ENCODE peak calls at places on chromosomes 7 and 10, in nine cellular contexts. K is H9; C is upper lobe of right lung; D is colonic mucosa; S is NT2/D1; Q is ovary; N is CD4-positive, alpha-beta T cell; I is spleen; V is IMR-90. U is an unnamed sample. For H3K27me3, the result is how much of the 10 kb centered on the place peaks cover.

GRCh38 chr10:29702288-29703164 is 67.8 kb upstream of the SVIL start:
- DNase-seq in Q (no peak), C (no peak), D (no peak), I (no peak), N (no peak), S (no peak), V (peak), K (no peak), U (no peak)

GRCh38 chr10:118173326-118173725 is 126.6 kb upstream of the RAB11FIP2 start:
- DNase-seq in C (no peak), N (no peak), S (no peak), V (no peak), D (no peak), K (no peak), I (no peak), Q (no peak), U (no peak)

GRCh38 chr10:58952747-58953466 is 223.5 kb upstream of the PHYHIPL start:
- DNase-seq in S (no peak), Q (no peak), V (peak), C (no peak), I (no peak), D (peak), K (no peak), N (no peak), U (peak)

GRCh38 chr10:18689498-18689897 is 30.3 kb downstream of the ARL5B start:
- DNase-seq in D (no peak), I (no peak), V (peak), K (no peak), S (no peak), N (no peak), C (no peak), Q (no peak), U (no peak)

GRCh38 chr7:116920359-116920758 is 32.9 kb upstream of the ST7 start:
- DNase-seq in S (no peak), D (no peak), I (no peak), V (no peak), Q (no peak), K (no peak), C (no peak), N (no peak), U (no peak)

GRCh38 chr7:33981686-33982424 is 76.5 kb downstream of the BMPER start:
- DNase-seq in I (no peak), V (peak), N (no peak), K (no peak), D (no peak), S (no peak), Q (no peak), C (no peak), U (no peak)

GRCh38 chr10:61404771-61405170 is 48.4 kb downstream of the TMEM26 start:
- DNase-seq in I (no peak), D (no peak), K (no peak), Q (no peak), C (no peak), V (peak), S (no peak), N (no peak), U (no peak)

GRCh38 chr7:105839271-105839670 is 37.1 kb downstream of the ATXN7L1 start:
- DNase-seq in Q (no peak), D (no peak), V (no peak), S (no peak), C (no peak), I (no peak), N (no peak), K (no peak), U (no peak)

GRCh38 chr10:3485287-3485686 is 299.7 kb downstream of the KLF6 start:
- DNase-seq in C (no peak), S (no peak), N (no peak), K (no peak), D (no peak), V (no peak), I (no peak), Q (no peak), U (no peak)

GRCh38 chr10:1715821-1716220 is 21.5 kb downstream of the ADARB2 start:
- DNase-seq in S (no peak), K (peak), V (no peak), N (no peak), Q (no peak), I (no peak), C (no peak), D (no peak), U (no peak)

GRCh38 chr7:141359740-141360413 is 191.3 kb upstream of the AGK start:
- DNase-seq in C (no peak), K (no peak), N (no peak), Q (no peak), I (no peak), D (no peak), V (no peak), S (no peak), U (no peak)

GRCh38 chr10:133461841-133462240 is 8.1 kb downstream of the SCART1 start:
- DNase-seq in C (no peak), Q (no peak), D (no peak), I (no peak), K (no peak), V (no peak), S (no peak), N (no peak), U (no peak)

GRCh38 chr7:139246905-139247304 is 15.9 kb downstream of the UBN2 start:
- DNase-seq in D (no peak), C (no peak), K (no peak), S (no peak), Q (no peak), N (no peak), I (no peak), V (peak), U (no peak)

GRCh38 chr7:75565129-75565528 is 73.0 kb downstream of the SPDYE5 start:
- DNase-seq in I (no peak), S (no peak), V (peak), C (no peak), Q (no peak), K (no peak), N (no peak), D (no peak), U (no peak)

GRCh38 chr10:95628786-95629185 is 27.7 kb downstream of the ALDH18A1 start:
- DNase-seq in S (no peak), Q (no peak), V (no peak), D (peak), K (no peak), I (no peak), N (no peak), C (no peak), U (no peak)

GRCh38 chr7:157493017-157493416 is 156.2 kb downstream of the DNAJB6 start:
- DNase-seq in C (peak), K (peak), D (no peak), Q (no peak), N (no peak), S (no peak), I (no peak), V (no peak), U (no peak)

GRCh38 chr10:46255696-46256355 is 31.0 kb upstream of the ANTXRL start:
- DNase-seq in N (peak), D (peak), C (peak), Q (peak), V (peak), K (peak), I (peak), S (peak), U (peak)

GRCh38 chr10:31582365-31583052 is 263.5 kb downstream of the ZEB1 start:
- DNase-seq in Q (no peak), K (no peak), V (peak), D (no peak), C (no peak), S (no peak), N (no peak), I (peak), U (peak)

GRCh38 chr7:122311719-122312118 is 7.2 kb upstream of the FEZF1 start:
- DNase-seq in Q (no peak), K (peak), V (no peak), S (no peak), D (no peak), N (no peak), I (no peak), C (no peak), U (no peak)

GRCh38 chr10:60654813-60655464 is 123.3 kb upstream of the CDK1 start:
- DNase-seq in I (no peak), Q (no peak), C (no peak), N (no peak), S (no peak), D (no peak), V (peak), K (no peak), U (no peak)

GRCh38 chr10:52818019-52818418 is 45.4 kb upstream of the MBL2 start:
- DNase-seq in N (no peak), I (no peak), Q (no peak), K (no peak), S (peak), V (peak), D (no peak), C (no peak), U (no peak)

GRCh38 chr10:123606006-123606405 is 60.1 kb upstream of the GPR26 start:
- DNase-seq in V (no peak), N (no peak), C (no peak), I (no peak), D (no peak), S (no peak), K (no peak), Q (no peak), U (no peak)

GRCh38 chr10:11578802-11579255 is 32.6 kb downstream of the USP6NL start:
- DNase-seq in D (no peak), K (no peak), Q (no peak), V (no peak), S (no peak), C (no peak), I (no peak), N (no peak), U (no peak)

GRCh38 chr10:14487511-14487909 is 156.8 kb upstream of the FRMD4A start:
- DNase-seq in N (no peak), K (no peak), C (no peak), Q (no peak), S (no peak), V (peak), I (no peak), D (no peak), U (no peak)

GRCh38 chr7:27774717-27775328 is 34.9 kb downstream of the TAX1BP1 start:
- DNase-seq in C (no peak), Q (no peak), K (no peak), D (no peak), N (no peak), I (no peak), V (peak), S (no peak), U (no peak)

GRCh38 chr7:51060536-51060935 is 256.1 kb downstream of the COBL start:
- DNase-seq in Q (no peak), I (no peak), C (no peak), N (no peak), V (no peak), K (no peak), D (no peak), S (no peak), U (no peak)

GRCh38 chr10:90561666-90562065 is 296.2 kb downstream of the HTR7 start:
- DNase-seq in V (no peak), I (no peak), D (no peak), N (no peak), K (no peak), C (no peak), S (no peak), Q (no peak), U (no peak)

GRCh38 chr10:22442063-22442462 is 96.8 kb downstream of the SPAG6 start:
- DNase-seq in Q (no peak), I (no peak), S (no peak), N (no peak), K (no peak), D (no peak), V (no peak), C (no peak), U (no peak)
- H3K27me3 ChIP-seq in Q (under half), I (under half), S (under half), N (under half), K (under half), D (under half), V (under half), C (under half), U (under half)

DNA sequence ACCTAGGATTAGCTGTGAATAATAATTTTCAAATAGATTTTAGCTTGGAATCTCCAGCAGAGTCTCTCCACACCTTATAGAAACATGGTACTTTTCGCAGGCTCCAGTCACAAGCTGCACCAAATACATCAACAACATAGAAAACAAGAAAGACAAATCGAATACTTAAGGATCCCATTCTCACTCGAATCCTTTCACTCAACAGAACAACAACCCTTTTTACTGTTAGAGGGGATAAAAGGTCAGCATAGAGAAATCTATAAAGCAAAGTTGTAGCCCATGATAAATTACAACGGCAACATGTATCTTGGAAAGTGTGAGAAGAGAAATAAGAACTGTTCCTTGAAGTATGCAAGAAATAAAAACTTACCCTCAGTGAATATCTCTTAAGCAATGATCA is 8.2 kb downstream of the DLX6 start:
- DNase-seq in D (no peak), K (no peak), Q (no peak), V (no peak), N (no peak), C (no peak), S (no peak), I (no peak), U (no peak)
- H3K27me3 ChIP-seq in D (half or more), K (half or more), Q (under half), V (half or more), N (half or more), C (half or more), S (half or more), I (half or more), U (half or more)

DNA sequence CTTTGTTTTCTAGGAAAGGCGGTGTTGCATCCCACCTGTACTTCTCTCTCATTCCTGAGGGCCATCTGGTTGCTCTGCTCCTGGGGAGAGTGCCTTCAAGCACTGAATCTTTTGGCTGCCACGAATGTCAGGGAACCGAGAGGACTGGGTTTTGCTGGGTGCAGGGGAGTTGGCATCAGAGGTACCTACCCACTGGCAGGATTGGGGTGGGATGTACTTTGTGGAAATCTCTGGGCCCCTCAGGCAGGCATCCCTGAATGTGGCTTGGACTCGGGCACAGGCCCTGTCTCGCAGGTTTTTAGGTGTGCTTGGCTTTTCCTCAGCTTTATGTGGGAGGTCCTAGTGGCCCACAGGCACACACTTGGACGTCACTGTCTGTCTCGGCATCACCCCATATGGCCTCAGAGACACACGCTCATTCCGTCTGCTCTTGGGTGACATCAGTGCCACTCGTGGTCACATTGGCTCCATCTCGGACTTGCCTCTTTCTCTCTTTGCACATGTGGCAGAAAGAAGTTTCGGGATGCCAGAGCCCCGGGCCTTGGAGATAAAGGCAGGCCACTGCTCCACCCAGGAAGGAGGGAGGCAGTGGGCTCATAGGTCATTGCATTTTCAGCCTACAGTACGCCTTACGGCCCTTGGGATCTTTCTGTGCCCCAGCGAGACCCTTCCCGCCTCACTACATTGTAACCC is 325.6 kb downstream of the ZNF716 start:
- DNase-seq in C (no peak), V (no peak), I (no peak), K (no peak), N (no peak), S (no peak), Q (no peak), D (no peak), U (no peak)
- H3K27me3 ChIP-seq in C (under half), V (under half), I (under half), K (under half), N (under half), S (under half), Q (under half), D (under half), U (under half)

DNA sequence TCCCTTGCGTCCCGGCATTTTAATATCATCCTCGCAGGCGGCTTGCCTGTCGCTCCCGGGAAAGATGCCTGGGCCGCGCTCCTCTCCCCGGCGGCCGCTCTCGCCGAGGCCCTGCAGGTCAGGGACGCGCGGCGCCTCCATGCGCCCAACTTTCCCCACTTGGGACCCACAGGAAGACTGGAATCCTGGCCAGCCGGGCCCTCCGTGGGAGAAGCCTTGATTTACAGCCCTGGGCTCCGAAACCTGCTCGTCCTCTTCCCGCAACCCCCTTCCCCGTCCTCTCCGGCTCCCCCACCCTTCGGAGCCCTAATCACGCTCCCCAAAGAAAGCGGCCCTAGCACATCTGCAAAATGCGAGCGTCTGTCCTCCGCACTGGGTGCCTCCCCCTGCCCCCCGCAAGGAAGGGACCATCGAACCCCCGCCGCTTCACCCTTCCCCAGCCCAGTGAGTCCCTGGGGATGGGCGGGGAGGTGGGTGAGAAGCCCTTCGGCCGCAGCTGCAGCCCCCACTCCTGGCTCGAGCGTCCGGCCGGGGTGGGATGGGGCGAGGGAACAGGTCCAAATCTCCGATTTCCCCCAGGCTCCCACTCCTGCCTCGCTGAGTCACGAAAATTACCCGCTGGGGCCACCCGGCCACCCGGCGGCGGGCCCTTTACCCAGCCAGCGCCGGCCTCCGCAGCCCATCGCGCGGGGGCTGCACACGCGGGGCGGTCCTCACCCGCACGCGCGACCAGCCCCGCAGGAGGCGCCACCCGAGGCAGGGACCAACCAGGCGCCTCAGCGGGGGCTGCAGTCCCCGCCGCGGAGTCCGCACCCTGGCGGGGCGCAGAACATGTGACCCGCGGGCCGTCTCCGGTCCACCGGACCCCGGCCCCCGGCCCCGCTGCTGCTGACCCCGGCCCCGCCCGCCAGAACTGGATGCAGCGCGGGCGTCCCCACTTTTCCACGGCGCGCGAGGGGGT is 695 bp downstream of the HSPA12A start:
- DNase-seq in I (no peak), N (no peak), K (no peak), D (no peak), S (no peak), Q (peak), V (no peak), C (no peak), U (peak)
- H3K27me3 ChIP-seq in I (half or more), N (half or more), K (under half), D (under half), S (under half), Q (under half), V (under half), C (under half), U (under half)

DNA sequence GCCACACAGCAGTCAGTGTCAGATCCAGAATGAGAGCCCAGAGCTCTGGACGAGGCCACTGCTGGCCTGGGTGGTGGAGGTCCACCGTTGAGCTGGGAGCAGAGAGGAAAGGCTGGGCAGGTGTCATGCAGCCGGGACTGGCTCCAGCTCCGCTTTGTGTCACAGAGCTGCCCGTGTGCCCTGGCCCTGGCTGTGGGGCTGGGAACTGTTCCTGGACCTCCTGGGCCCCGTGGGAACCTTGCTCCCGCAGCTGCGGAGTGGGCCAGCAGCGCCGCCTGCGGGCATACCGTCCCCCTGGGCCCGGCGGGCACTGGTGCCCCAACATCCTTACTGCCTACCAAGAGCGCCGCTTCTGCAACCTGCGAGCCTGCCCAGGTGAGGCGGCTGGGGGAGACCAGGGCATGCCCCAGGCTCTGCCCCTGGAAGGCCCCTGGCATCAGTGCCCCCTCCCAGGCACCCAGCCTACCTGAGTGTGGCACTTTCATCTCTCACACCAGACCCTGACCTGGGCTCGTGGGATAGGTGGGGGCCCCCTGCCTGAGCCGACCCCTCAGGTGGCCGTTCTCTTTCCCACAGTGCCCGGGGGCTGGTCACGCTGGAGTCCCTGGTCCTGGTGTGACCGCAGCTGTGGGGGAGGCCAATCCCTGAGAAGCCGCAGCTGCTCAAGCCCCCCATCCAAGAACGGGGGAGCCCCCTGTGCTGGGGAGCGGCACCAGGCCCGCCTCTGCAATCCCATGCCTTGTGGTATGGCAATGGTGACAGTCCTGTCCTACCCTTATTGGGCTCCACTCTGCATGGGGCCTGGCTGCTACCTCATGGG is 18.8 kb upstream of the ZNF862 start:
- DNase-seq in N (no peak), I (peak), Q (no peak), D (no peak), S (no peak), V (no peak), K (no peak), C (peak), U (no peak)
- H3K27me3 ChIP-seq in N (under half), I (under half), Q (under half), D (under half), S (under half), V (under half), K (under half), C (under half), U (under half)

GRCh38 chr10:101222683-101223273 is 6.5 kb downstream of the LBX1 start:
- DNase-seq in I (no peak), K (no peak), Q (no peak), D (no peak), C (no peak), N (no peak), S (no peak), V (no peak), U (no peak)

GRCh38 chr10:101221479-101222246 is 7.6 kb downstream of the LBX1 start:
- DNase-seq in N (no peak), K (no peak), C (no peak), S (no peak), Q (no peak), D (no peak), I (no peak), V (no peak), U (no peak)

GRCh38 chr10:101224060-101224909 is 5.0 kb downstream of the LBX1 start:
- DNase-seq in K (no peak), Q (no peak), C (no peak), I (no peak), N (no peak), D (no peak), V (no peak), S (no peak), U (no peak)

GRCh38 chr10:101223274-101224059 is 5.8 kb downstream of the LBX1 start:
- DNase-seq in Q (no peak), K (peak), I (no peak), D (no peak), C (no peak), S (no peak), V (no peak), N (no peak), U (no peak)

DNA sequence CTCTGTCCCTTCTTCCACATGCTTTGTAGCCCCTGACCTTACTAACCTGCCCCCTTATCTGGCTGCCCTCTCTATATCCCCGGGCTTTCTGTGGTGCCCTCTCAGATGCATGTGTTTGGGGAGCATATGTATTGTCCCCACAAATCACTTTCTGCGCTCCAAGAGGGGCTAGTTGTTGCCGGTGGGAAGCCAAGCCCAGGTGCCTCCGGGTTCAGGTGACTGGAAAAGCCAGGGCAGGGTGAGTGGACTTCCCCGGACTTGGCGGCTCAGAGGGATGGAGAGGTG is 7.1 kb downstream of the LBX1 start:
- DNase-seq in S (no peak), D (no peak), V (no peak), I (no peak), N (no peak), Q (no peak), K (no peak), C (no peak), U (no peak)
- H3K27me3 ChIP-seq in S (half or more), D (half or more), V (half or more), I (half or more), N (half or more), Q (under half), K (half or more), C (half or more), U (half or more)

U was measured in heart right ventricle.